ENCODE peak calls at places on chromosomes 12 and 14, in eight cellular contexts. W, T, E, B, I, Y, R and H are unnamed samples.

GRCh38 chr12:66132408-66132807 is 1.9 kb upstream of the LLPH start:
- DNase-seq in I (peak; percentile 63), B (no peak), E (no peak), T (peak; percentile 94), R (peak; percentile 77), Y (peak; percentile 61), W (peak; percentile 80), H (peak; percentile 60)

GRCh38 chr12:119307747-119308146 is 26.8 kb upstream of the CCDC60 start:
- DNase-seq in E (no peak), T (no peak), R (no peak), W (no peak), B (no peak), I (no peak), Y (no peak), H (no peak)

GRCh38 chr14:74634964-74635363 is 22.9 kb upstream of the LTBP2 start:
- DNase-seq in T (no peak), Y (no peak), W (no peak), E (no peak), R (no peak), B (peak; percentile 26), I (no peak), H (no peak)

GRCh38 chr14:91569301-91569700 is 59.2 kb upstream of the PPP4R3A start:
- DNase-seq in T (no peak), Y (no peak), B (no peak), W (no peak), R (no peak), E (no peak), I (no peak), H (no peak)

GRCh38 chr14:28765907-28766504 is 581 bp upstream of the FOXG1 start:
- DNase-seq in Y (no peak), R (no peak), B (peak; percentile 75), W (peak; percentile 52), T (no peak), E (peak; percentile 77), I (no peak), H (no peak)

GRCh38 chr14:21711360-21711961 is 37.8 kb upstream of the OR4E1 start:
- DNase-seq in B (no peak), W (peak; percentile 61), R (peak; percentile 44), Y (peak; percentile 62), I (no peak), T (peak; percentile 53), E (no peak), H (peak; percentile 18)

GRCh38 chr12:68915055-68915454 is 17.9 kb downstream of the CPM start:
- DNase-seq in B (no peak), Y (no peak), E (no peak), I (peak; percentile 18), W (peak; percentile 94), T (peak; percentile 87), R (peak; percentile 48), H (peak; percentile 49)

GRCh38 chr14:61264022-61264571 is 17.0 kb downstream of the TMEM30B start:
- DNase-seq in Y (no peak), W (no peak), E (peak; percentile 98), R (no peak), T (no peak), I (no peak), B (no peak), H (no peak)

GRCh38 chr12:13004986-13005385 is 4.9 kb upstream of the HEBP1 start:
- DNase-seq in W (no peak), B (no peak), R (no peak), Y (no peak), E (no peak), T (no peak), I (no peak), H (no peak)

GRCh38 chr12:110776410-110776809 is 33.7 kb upstream of the PPP1CC start:
- DNase-seq in T (no peak), E (no peak), I (no peak), Y (no peak), R (no peak), W (no peak), B (no peak), H (no peak)

GRCh38 chr14:89060191-89060590 is 235.7 kb downstream of the TTC8 start:
- DNase-seq in I (no peak), B (no peak), R (no peak), T (peak; percentile 3), E (no peak), W (no peak), Y (no peak), H (no peak)

GRCh38 chr12:110080410-110080809 is 32.1 kb upstream of the C12orf76 start:
- DNase-seq in I (no peak), R (no peak), Y (no peak), W (no peak), B (no peak), E (no peak), T (no peak), H (no peak)

GRCh38 chr12:121334513-121335343 is 17.5 kb downstream of the ANAPC5 start:
- DNase-seq in Y (peak; percentile 85), R (peak; percentile 76), I (peak; percentile 36), B (peak; percentile 15), E (peak; percentile 83), T (peak; percentile 78), W (peak; percentile 78), H (peak; percentile 71)

GRCh38 chr12:14256555-14257169 is 108.8 kb upstream of the ATF7IP start:
- DNase-seq in W (peak; percentile 88), I (peak; percentile 73), T (peak; percentile 85), B (peak; percentile 4), E (no peak), Y (peak; percentile 87), R (peak; percentile 70), H (peak; percentile 55)

GRCh38 chr12:52202361-52203078 is 10.7 kb upstream of the KRT80 start:
- DNase-seq in R (no peak), E (peak; percentile 50), W (no peak), I (no peak), T (peak; percentile 16), Y (no peak), B (no peak), H (peak; percentile 84)

GRCh38 chr12:6345319-6346071 is 3.6 kb upstream of the TNFRSF1A start:
- DNase-seq in Y (peak; percentile 98), W (peak; percentile 92), R (peak; percentile 90), E (no peak), B (no peak), I (peak; percentile 81), T (peak; percentile 99), H (peak; percentile 92)

GRCh38 chr12:124053855-124054254 is 80.8 kb downstream of the ZNF664 start:
- DNase-seq in B (peak; percentile 72), R (peak; percentile 32), Y (peak; percentile 73), I (peak; percentile 18), E (peak; percentile 64), T (peak; percentile 48), W (peak; percentile 74), H (no peak)

GRCh38 chr14:91244501-91244901 is at the start of gene GPR68:
- DNase-seq in I (peak; percentile 46), W (peak; percentile 74), T (peak; percentile 73), Y (no peak), R (no peak), E (no peak), B (peak; percentile 70), H (peak; percentile 50)

GRCh38 chr14:22386924-22387775 is 201.9 kb downstream of the DAD1 start:
- DNase-seq in I (peak; percentile 47), Y (peak; percentile 72), T (peak; percentile 72), R (peak; percentile 63), E (peak; percentile 27), B (peak; percentile 15), W (peak; percentile 84), H (peak; percentile 31)

GRCh38 chr12:130765186-130765659 is 49.1 kb upstream of the RIMBP2 start:
- DNase-seq in Y (peak; percentile 69), T (peak; percentile 15), I (no peak), W (peak; percentile 5), B (no peak), E (no peak), R (peak; percentile 5), H (no peak)

GRCh38 chr12:51421266-51421884 is 3.3 kb upstream of the SLC4A8 start:
- DNase-seq in R (peak; percentile 49), E (peak; percentile 62), T (peak; percentile 72), Y (peak; percentile 76), B (no peak), W (peak; percentile 69), I (peak; percentile 48), H (peak; percentile 62)

GRCh38 chr12:57838594-57839302 is 7.8 kb downstream of the CTDSP2 start:
- DNase-seq in Y (no peak), T (peak; percentile 39), E (no peak), B (no peak), R (no peak), I (no peak), W (no peak), H (no peak)

GRCh38 chr12:4106617-4107016 is 166.9 kb upstream of the CCND2 start:
- DNase-seq in B (no peak), Y (no peak), T (no peak), W (no peak), I (no peak), E (no peak), R (no peak), H (no peak)

GRCh38 chr14:51167587-51168219 is 72.3 kb upstream of the TMX1 start:
- DNase-seq in T (no peak), I (no peak), Y (no peak), E (no peak), R (no peak), W (peak; percentile 47), B (no peak), H (no peak)

GRCh38 chr14:50064993-50065392 is 51.4 kb downstream of the VCPKMT start:
- DNase-seq in W (peak; percentile 21), T (no peak), I (no peak), Y (no peak), E (no peak), B (no peak), R (peak; percentile 29), H (no peak)

GRCh38 chr14:69528143-69528542 is 43.6 kb downstream of the PLEKHD1 start:
- DNase-seq in B (no peak), T (no peak), W (no peak), Y (no peak), R (no peak), E (no peak), I (no peak), H (no peak)

GRCh38 chr12:48868446-48868845 is 2.8 kb upstream of the RND1 start:
- DNase-seq in R (no peak), W (no peak), I (no peak), T (no peak), Y (no peak), B (no peak), E (no peak), H (no peak)

GRCh38 chr14:56807586-56808168 is 2.6 kb downstream of the OTX2 start:
- DNase-seq in B (no peak), E (no peak), W (no peak), I (no peak), R (no peak), Y (no peak), T (no peak), H (no peak)

GRCh38 chr14:64556526-64556925 is 6.8 kb downstream of the PPP1R36 start:
- DNase-seq in Y (peak; percentile 44), B (no peak), T (peak; percentile 92), I (peak; percentile 65), E (no peak), R (peak; percentile 61), W (no peak), H (peak; percentile 20)

GRCh38 chr12:56192582-56192981 is 3.3 kb upstream of the SMARCC2 start:
- DNase-seq in B (no peak), Y (no peak), T (no peak), W (no peak), R (no peak), I (no peak), E (no peak), H (no peak)

GRCh38 chr14:54902143-54902520 is 494 bp downstream of the GCH1 start:
- DNase-seq in W (peak; percentile 21), B (peak; percentile 47), R (peak; percentile 36), I (no peak), E (no peak), T (peak; percentile 31), Y (peak; percentile 76), H (peak; percentile 5)

GRCh38 chr14:20612403-20612802 is 21.2 kb upstream of the RNASE12 start:
- DNase-seq in T (no peak), R (no peak), Y (no peak), I (no peak), B (no peak), E (no peak), W (no peak), H (no peak)

GRCh38 chr12:116687888-116688287 is 50.0 kb downstream of the SPRING1 start:
- DNase-seq in I (no peak), R (no peak), B (no peak), Y (peak; percentile 76), T (no peak), E (no peak), W (no peak), H (peak; percentile 59)

GRCh38 chr12:120642086-120642485 is 1.7 kb downstream of the CABP1 start:
- DNase-seq in B (no peak), E (no peak), Y (no peak), R (no peak), I (no peak), W (no peak), T (no peak), H (no peak)